ENCODE peak calls at places on chromosomes 12 and 14, in four cellular contexts. K, F, N and A are unnamed samples.

GRCh38 chr14:79573486-79573885 is 637.8 kb downstream of the DIO2 start:
- DNase-seq in K (no peak), F (no peak), N (no peak), A (no peak)

GRCh38 chr14:91872011-91872476 is 4.7 kb upstream of the TC2N start:
- DNase-seq in K (peak), F (no peak), N (no peak), A (no peak)

GRCh38 chr12:93127582-93128331 is 198.7 kb upstream of the EEA1 start:
- DNase-seq in K (peak), F (peak), N (no peak), A (peak)

GRCh38 chr14:92589213-92589852 is 75.8 kb downstream of the RIN3 start:
- DNase-seq in K (no peak), F (peak), N (no peak), A (peak)

GRCh38 chr14:26794731-26795130 is 196.9 kb upstream of the NOVA1 start:
- DNase-seq in K (no peak), F (no peak), N (no peak), A (no peak)

GRCh38 chr12:11067514-11067913 is 5.4 kb upstream of the TAS2R46 start:
- DNase-seq in K (no peak), F (no peak), N (no peak), A (no peak)

GRCh38 chr14:85516239-85517112 is 13.5 kb upstream of the FLRT2 start:
- DNase-seq in K (no peak), F (no peak), N (no peak), A (no peak)

GRCh38 chr12:43981726-43982125 is 145.8 kb downstream of the TMEM117 start:
- DNase-seq in K (no peak), F (no peak), N (no peak), A (no peak)

GRCh38 chr12:132617822-132618682 is 524 bp upstream of the P2RX2 start:
- DNase-seq in K (no peak), F (peak), N (peak), A (peak)

GRCh38 chr12:19992311-19992710 is 376.0 kb upstream of the PDE3A start:
- DNase-seq in K (no peak), F (no peak), N (no peak), A (no peak)

GRCh38 chr12:6559500-6559899 is 3.7 kb upstream of the IFFO1 start:
- DNase-seq in K (no peak), F (no peak), N (no peak), A (no peak)

GRCh38 chr12:113271853-113272561 is 50.7 kb downstream of the TPCN1 start:
- DNase-seq in K (peak), F (peak), N (peak), A (peak)

GRCh38 chr14:79278798-79279644 is 932.3 kb downstream of the DIO2 start:
- DNase-seq in K (peak), F (peak), N (peak), A (peak)

GRCh38 chr12:51217133-51217967 is 512 bp downstream of the POU6F1 start:
- DNase-seq in K (peak), F (peak), N (peak), A (peak)

GRCh38 chr12:113582521-113583218 is 111.0 kb upstream of the LHX5 start:
- DNase-seq in K (no peak), F (no peak), N (no peak), A (no peak)

GRCh38 chr12:95480230-95480629 is 6.3 kb downstream of the METAP2 start:
- DNase-seq in K (no peak), F (no peak), N (no peak), A (no peak)

GRCh38 chr14:106055257-106055656 is 528.9 kb downstream of the TMEM121 start:
- DNase-seq in K (no peak), F (no peak), N (no peak), A (no peak)

GRCh38 chr14:105859717-105860614 is 333.6 kb downstream of the TMEM121 start:
- DNase-seq in K (peak), F (peak), N (no peak), A (no peak)

GRCh38 chr12:132866251-132866828 is 21.1 kb downstream of the CHFR start:
- DNase-seq in K (no peak), F (no peak), N (no peak), A (peak)

DNA sequence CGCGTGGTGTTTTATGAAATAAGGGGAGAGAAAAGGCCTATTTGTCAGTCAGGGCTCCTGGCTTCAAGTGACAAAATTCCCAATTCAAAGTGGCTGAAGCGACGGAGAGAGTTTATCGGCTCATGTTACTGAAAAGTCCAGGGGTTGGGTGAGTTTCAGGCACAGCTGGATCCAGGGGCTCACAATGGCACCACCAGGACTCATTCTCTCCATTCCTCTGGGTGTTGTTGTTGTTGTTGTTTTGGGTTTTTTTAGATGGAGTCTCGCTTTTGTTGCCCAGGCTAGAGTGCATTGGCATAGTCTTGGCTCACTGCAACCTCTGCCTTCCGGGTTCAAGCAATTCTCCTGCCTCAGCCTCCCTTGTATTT is 119.4 kb downstream of the SCARB1 start:
- DNase-seq in K (no peak), F (no peak), N (no peak), A (no peak)
- H3K27ac ChIP-seq in K (no peak), F (no peak), N (no peak), A (no peak)

DNA sequence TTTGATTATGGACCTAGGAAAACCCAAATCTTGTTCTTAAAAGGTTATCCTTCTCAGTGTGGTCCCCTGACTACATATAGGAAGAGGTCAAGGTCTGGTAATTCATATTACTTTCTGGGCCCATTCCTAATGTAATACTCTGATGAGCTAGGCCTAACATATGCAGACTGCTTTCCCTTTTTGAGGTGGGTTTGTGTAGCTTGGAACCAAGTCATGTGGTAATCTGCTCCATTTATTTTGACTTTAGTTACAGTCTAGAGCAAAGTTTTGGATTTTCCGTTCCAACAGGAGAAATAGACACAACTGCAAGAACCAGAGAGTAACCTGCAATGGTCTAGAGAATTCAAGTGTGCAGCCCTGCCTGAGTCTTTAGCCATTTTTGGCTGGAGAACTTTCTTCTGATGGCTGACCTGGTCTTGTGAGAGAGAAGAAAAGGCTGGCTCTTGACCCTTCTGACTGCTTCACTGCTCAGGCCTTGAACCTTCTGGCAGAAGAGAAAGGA is 22.5 kb downstream of the TTC6 start:
- DNase-seq in K (no peak), F (no peak), N (no peak), A (no peak)
- H3K27ac ChIP-seq in K (no peak), F (no peak), N (no peak), A (no peak)

DNA sequence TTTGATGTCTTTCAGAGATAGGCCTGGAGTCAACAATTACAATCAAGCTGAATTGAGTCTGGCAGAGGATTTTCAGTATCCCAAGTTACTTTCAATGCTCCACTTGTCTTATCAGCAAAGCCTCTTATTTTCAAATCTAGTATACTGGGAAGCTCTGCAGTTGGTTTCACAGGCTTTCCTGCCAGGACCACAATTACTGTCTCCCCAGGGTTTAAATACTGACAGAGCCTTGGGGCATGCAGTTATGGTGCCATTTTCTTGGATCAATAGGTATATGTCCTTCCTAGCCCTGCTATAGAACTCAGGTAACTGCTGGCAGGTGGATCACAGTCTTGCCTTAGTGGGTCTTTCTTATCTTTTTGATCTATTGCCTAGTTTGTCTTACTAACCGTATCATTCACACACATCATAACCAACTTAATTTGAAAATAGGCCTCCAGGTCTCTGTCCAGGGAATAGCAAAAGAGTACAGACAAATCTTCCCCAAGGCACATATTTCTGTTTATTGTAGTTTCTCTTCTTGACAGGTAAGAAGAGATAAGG is 22.4 kb upstream of the RNU6-8 start:
- DNase-seq in K (no peak), F (no peak), N (no peak), A (no peak)
- H3K27ac ChIP-seq in K (peak), F (no peak), N (peak), A (no peak)

DNA sequence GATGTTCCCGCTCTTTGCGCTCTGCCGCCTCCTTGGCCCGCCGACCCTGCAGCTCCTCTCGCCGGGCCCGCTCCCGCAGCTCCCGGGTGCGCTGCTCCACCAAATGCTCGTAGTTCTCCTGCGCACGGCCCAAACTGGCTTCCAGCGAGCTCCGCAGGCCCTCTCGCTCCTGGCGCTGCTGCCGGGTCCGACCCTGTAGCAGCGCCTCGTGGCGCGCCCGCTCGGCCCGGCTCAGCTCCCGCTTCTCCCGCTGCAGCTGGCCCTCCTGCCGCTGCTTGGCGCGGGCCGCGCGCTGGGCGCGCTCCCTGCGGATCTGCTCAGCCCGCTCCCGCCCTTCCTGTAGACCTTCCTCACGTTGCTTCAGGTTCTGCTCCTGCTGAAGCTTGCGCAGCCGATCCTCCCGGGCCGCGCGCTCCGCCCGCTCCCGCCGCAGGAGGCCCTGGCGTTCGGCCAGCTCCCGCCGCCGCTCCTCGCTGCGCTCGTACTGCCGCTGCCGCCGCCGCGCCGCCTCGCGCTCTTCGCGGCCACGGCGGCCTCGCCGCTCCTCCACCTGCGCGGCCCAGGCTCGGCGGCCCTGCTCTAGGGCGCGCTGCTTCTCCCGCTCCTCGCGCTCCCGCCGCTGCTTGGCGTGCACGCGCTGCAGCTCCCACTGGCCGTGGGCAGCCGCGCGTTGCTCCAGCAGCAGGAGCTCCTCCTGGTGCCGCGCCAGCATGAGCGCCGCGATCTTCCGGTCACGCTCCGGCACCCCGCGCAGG is 2.6 kb downstream of the CCDC177 start:
- DNase-seq in K (peak), F (no peak), N (peak), A (peak)
- H3K27ac ChIP-seq in K (no peak), F (no peak), N (no peak), A (no peak)

GRCh38 chr12:115227137-115227615 is 543.2 kb upstream of the TBX3 start:
- DNase-seq in K (no peak), F (no peak), N (no peak), A (no peak)
- H3K27ac ChIP-seq in K (no peak), F (no peak), N (peak), A (no peak)

GRCh38 chr14:50766338-50766886 is 64.5 kb downstream of the NIN start:
- DNase-seq in K (no peak), F (no peak), N (no peak), A (no peak)
- H3K27ac ChIP-seq in K (no peak), F (peak), N (no peak), A (no peak)

DNA sequence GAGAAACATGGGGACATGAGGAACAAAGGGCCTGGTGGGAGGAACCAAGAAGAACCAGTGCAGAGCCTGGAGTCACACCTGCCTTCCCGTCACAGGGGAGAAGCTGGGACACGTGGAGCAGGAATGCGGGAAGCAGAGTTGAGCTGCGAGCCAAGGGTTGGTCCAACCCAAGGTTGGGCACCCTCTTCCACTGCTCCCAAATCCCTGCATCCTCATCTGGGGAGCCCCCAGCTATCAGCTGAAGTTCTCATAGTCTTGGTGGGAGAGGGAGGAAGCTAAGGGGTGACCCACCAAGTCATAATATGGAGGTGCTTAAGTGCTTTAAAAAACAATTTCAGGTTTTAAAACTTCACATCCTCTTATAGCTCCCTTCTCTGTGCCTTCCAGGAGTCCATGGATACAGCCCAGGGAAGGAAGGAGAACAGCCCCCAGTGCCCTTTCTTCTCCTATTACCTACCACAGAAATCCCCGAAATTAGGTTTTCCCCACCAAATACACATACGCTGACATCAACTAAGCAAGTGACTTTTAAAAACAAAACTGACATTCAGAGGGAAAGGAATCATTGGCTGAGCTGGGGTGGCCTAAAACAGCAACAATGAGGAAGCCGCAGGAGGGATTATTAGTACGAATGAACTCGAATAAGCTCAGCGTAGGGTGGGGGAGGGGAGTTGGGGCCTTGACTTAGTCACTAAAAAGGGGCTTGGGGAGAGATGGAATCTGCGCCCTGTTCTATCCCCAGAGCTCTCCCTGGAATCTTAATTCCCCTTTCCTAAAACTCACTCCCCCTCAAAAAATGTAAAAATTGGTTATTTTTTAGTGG is 4.5 kb downstream of the MYL6 start:
- DNase-seq in K (no peak), F (no peak), N (no peak), A (peak)
- H3K27ac ChIP-seq in K (peak), F (peak), N (peak), A (peak)

GRCh38 chr14:61584258-61584657 is 111.1 kb upstream of the HIF1A start:
- DNase-seq in K (no peak), F (no peak), N (no peak), A (no peak)
- H3K27ac ChIP-seq in K (no peak), F (peak), N (peak), A (no peak)

GRCh38 chr14:103948442-103948841 is 6.1 kb upstream of the RD3L start:
- DNase-seq in K (no peak), F (no peak), N (no peak), A (no peak)

GRCh38 chr14:103946975-103947374 is 4.6 kb upstream of the RD3L start:
- DNase-seq in K (no peak), F (no peak), N (no peak), A (no peak)

GRCh38 chr14:103941462-103941861 is 867 bp downstream of the RD3L start:
- DNase-seq in K (no peak), F (no peak), N (no peak), A (no peak)

GRCh38 chr14:103941973-103942736 is at the start of gene RD3L:
- DNase-seq in K (no peak), F (no peak), N (no peak), A (no peak)

DNA sequence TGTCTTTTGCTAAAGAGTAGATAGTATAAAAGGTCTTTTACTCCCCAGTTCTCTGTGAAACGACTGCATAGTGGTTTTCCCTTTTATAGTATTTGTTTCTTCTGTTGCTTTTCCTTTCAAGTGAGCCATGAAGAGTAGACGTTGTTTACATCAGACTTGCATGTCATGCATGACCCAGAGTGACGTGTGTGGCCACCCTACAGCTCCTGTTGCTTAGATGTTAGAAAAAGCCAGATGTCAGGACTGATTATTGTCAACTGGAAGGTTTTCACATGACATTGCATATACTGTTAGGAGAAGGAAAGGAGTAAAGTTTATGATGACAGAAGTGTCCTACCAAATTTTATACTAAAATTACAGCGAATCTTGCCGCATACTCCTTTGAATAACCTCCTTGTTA is 1.3 kb upstream of the RD3L start:
- DNase-seq in K (no peak), F (no peak), N (no peak), A (no peak)
- H3K27ac ChIP-seq in K (no peak), F (no peak), N (no peak), A (no peak)